ENCODE peak calls at places on chromosomes 4 and X, in six cellular contexts. L is aorta, G is HCT116, V is fibroblast of lung, A is prostate gland, J is GM23248. M is an unnamed sample. For H3K9me3 and H3K36me3, the result is how much of the 10 kb centered on the place peaks cover.

GRCh38 chr4:11842620-11843263 is 414.0 kb upstream of the HS3ST1 start:
- DNase-seq in G (no peak), L (no peak), A (no peak), V (no peak), J (no peak), M (no peak)

GRCh38 chr4:158856852-158857251 is 88.0 kb downstream of the FNIP2 start:
- DNase-seq in A (no peak), V (peak), J (peak), G (peak), L (no peak), M (no peak)

GRCh38 chrX:69387559-69388487 is 116.3 kb upstream of the NALF2 start:
- DNase-seq in V (peak), A (peak), J (peak), L (no peak), G (peak), M (peak)

GRCh38 chr4:38889143-38889542 is 21.5 kb downstream of the FAM114A1 start:
- DNase-seq in A (no peak), J (peak), L (no peak), G (peak), V (peak), M (no peak)

GRCh38 chr4:82784615-82785247 is 13.9 kb downstream of the SCD5 start:
- DNase-seq in J (peak), V (peak), L (no peak), A (no peak), G (no peak), M (no peak)

GRCh38 chr4:26141916-26142638 is 178.7 kb upstream of the RBPJ start:
- DNase-seq in A (peak), V (peak), G (no peak), J (peak), L (peak), M (no peak)

GRCh38 chr4:68906238-68907137 is 45.1 kb downstream of the UGT2A3 start:
- DNase-seq in A (peak), L (no peak), V (no peak), G (no peak), J (no peak), M (no peak)

GRCh38 chr4:126071346-126072333 is 756.9 kb downstream of the FAT4 start:
- DNase-seq in A (peak), L (no peak), J (peak), G (no peak), V (peak), M (no peak)

GRCh38 chrX:47218920-47219815 is 687 bp downstream of the CDK16 start:
- DNase-seq in A (no peak), J (peak), G (no peak), V (peak), L (peak), M (peak)

GRCh38 chrX:31580726-31581125 is 508.9 kb upstream of the FTHL17 start:
- DNase-seq in V (peak), L (no peak), G (no peak), J (peak), A (no peak), M (no peak)

GRCh38 chr4:78650106-78651021 is 98.8 kb downstream of the ANXA3 start:
- DNase-seq in L (no peak), A (peak), G (no peak), J (peak), V (peak), M (no peak)

GRCh38 chrX:151697537-151697936 is 2.3 kb downstream of the PRRG3 start:
- DNase-seq in L (no peak), V (no peak), G (no peak), J (peak), A (no peak), M (no peak)

GRCh38 chrX:153746359-153746758 is 17.7 kb upstream of the PLXNB3 start:
- DNase-seq in V (no peak), G (no peak), A (no peak), J (no peak), L (no peak), M (no peak)

GRCh38 chr4:95764961-95765360 is 74.9 kb upstream of the PDHA2 start:
- DNase-seq in V (no peak), L (no peak), A (no peak), J (no peak), G (no peak), M (no peak)

GRCh38 chr4:184310171-184310567 is 92.5 kb upstream of the ENPP6 start:
- DNase-seq in A (peak), G (no peak), L (peak), V (no peak), J (no peak), M (peak)

GRCh38 chrX:69277961-69278795 is 112.9 kb upstream of the PJA1 start:
- DNase-seq in A (no peak), V (no peak), L (no peak), J (no peak), G (no peak), M (no peak)

GRCh38 chr4:156109943-156110925 is 156.6 kb upstream of the CTSO start:
- DNase-seq in G (no peak), J (peak), V (no peak), L (no peak), A (peak), M (no peak)

GRCh38 chr4:105162123-105162796 is 15.6 kb downstream of the TET2 start:
- DNase-seq in G (no peak), L (no peak), V (no peak), J (no peak), A (no peak), M (no peak)

GRCh38 chr4:40594261-40595178 is 35.1 kb downstream of the RBM47 start:
- DNase-seq in L (no peak), J (peak), A (no peak), V (peak), G (no peak), M (no peak)

GRCh38 chr4:123671633-123672404 is 275.2 kb downstream of the SPRY1 start:
- DNase-seq in J (no peak), A (no peak), L (no peak), G (no peak), V (no peak), M (no peak)

GRCh38 chrX:131901581-131901980 is 121.5 kb upstream of the STK26 start:
- DNase-seq in V (no peak), J (no peak), L (no peak), G (no peak), A (no peak), M (no peak)

GRCh38 chr4:3291411-3291968 is 1.3 kb upstream of the RGS12 start:
- DNase-seq in J (no peak), G (no peak), V (no peak), L (no peak), A (peak), M (peak)

GRCh38 chr4:110618091-110619000 is 4.5 kb downstream of the PITX2 start:
- DNase-seq in J (no peak), G (no peak), A (no peak), L (no peak), V (no peak), M (no peak)

GRCh38 chr4:38320833-38321232 is 343.2 kb upstream of the KLF3 start:
- DNase-seq in L (no peak), V (no peak), A (no peak), J (no peak), G (no peak), M (no peak)

GRCh38 chr4:183563874-183564273 is 59.0 kb downstream of the ING2 start:
- DNase-seq in A (no peak), J (peak), L (no peak), G (no peak), V (peak), M (no peak)

GRCh38 chr4:166309286-166309685 is 436.2 kb downstream of the TLL1 start:
- DNase-seq in G (no peak), L (no peak), J (no peak), V (no peak), A (no peak), M (no peak)

GRCh38 chrX:34956915-34957314 is 14.3 kb downstream of the FAM47B start:
- DNase-seq in L (no peak), V (peak), G (no peak), J (peak), A (no peak), M (no peak)

GRCh38 chrX:112235547-112235946 is 153.0 kb upstream of the TRPC5 start:
- DNase-seq in A (peak), J (no peak), L (no peak), G (no peak), V (no peak), M (no peak)

GRCh38 chrX:48468693-48469691 is 1.1 kb downstream of the SLC38A5 start:
- DNase-seq in V (peak), L (no peak), G (no peak), J (no peak), A (no peak), M (peak)

GRCh38 chrX:102610905-102611304 is 11.6 kb downstream of the ARMCX5 start:
- DNase-seq in G (no peak), J (no peak), L (no peak), V (no peak), A (no peak), M (no peak)

GRCh38 chr4:102008711-102009110 is 218.2 kb downstream of the BANK1 start:
- DNase-seq in G (no peak), A (no peak), V (peak), L (no peak), J (no peak), M (no peak)

GRCh38 chr4:24979554-24979953 is 51.2 kb downstream of the LGI2 start:
- DNase-seq in A (no peak), J (peak), G (no peak), V (no peak), L (peak), M (peak)

GRCh38 chrX:130694983-130695382 is 208.0 kb downstream of the ENOX2 start:
- DNase-seq in G (no peak), J (no peak), L (no peak), A (no peak), V (no peak), M (no peak)

GRCh38 chrX:103155201-103155600 is 59.7 kb upstream of the BEX4 start:
- DNase-seq in L (no peak), A (no peak), V (peak), J (peak), G (no peak), M (no peak)

GRCh38 chr4:8200302-8200975 is 1.3 kb downstream of the SH3TC1 start:
- DNase-seq in G (no peak), V (peak), L (peak), J (no peak), A (peak), M (no peak)

GRCh38 chr4:31649878-31650277 is 929.7 kb downstream of the PCDH7 start:
- DNase-seq in V (no peak), A (no peak), G (no peak), J (no peak), L (no peak), M (no peak)

GRCh38 chrX:56289449-56289848 is 57.3 kb downstream of the KLF8 start:
- DNase-seq in G (no peak), V (no peak), L (no peak), J (no peak), A (no peak), M (no peak)
- H3K9me3 ChIP-seq in G (under half), V (under half), L (under half), J (under half), A (under half), M (under half)

GRCh38 chr4:122331195-122331594 is 47.6 kb upstream of the ADAD1 start:
- DNase-seq in A (peak), V (no peak), G (no peak), J (no peak), L (no peak), M (no peak)
- H3K36me3 ChIP-seq in A (under half), V (under half), G (under half), J (under half), L (under half), M (under half)

GRCh38 chr4:4720671-4721070 is 138.8 kb upstream of the MSX1 start:
- DNase-seq in G (no peak), V (no peak), A (no peak), J (no peak), L (no peak), M (no peak)

GRCh38 chr4:4727536-4727935 is 131.9 kb upstream of the MSX1 start:
- DNase-seq in L (no peak), J (no peak), G (no peak), V (no peak), A (no peak), M (no peak)

GRCh38 chr4:4721636-4722035 is 137.8 kb upstream of the MSX1 start:
- DNase-seq in L (no peak), G (no peak), J (no peak), A (no peak), V (no peak), M (no peak)

GRCh38 chr4:4730214-4730613 is 129.3 kb upstream of the MSX1 start:
- DNase-seq in L (no peak), V (no peak), G (no peak), A (no peak), J (peak), M (no peak)

DNA sequence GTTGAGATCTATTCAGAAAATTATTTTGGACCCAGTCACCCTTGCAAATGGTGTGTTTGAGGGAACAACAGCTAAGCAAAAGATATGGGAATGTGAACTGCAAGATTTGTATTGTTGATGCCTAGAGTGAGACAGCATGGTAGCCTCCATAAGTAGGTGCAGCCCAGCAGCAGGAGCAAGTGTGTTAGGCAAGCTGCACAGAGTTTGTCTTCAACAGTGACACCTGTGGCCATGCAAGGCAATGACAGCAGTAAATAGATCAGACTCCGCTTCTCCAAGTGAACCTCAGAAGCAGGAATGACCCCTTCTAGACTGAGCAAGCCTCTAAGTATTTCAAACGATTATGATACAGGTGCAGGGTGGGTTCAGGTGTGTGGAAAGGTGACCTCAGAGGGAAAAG is 133.4 kb upstream of the MSX1 start:
- DNase-seq in A (no peak), G (peak), L (no peak), V (no peak), J (no peak), M (no peak)
- H3K9me3 ChIP-seq in A (under half), G (under half), L (under half), V (under half), J (under half), M (under half)

GRCh38 chrX:16750136-16750535 is 30.7 kb downstream of the SYAP1 start:
- DNase-seq in J (no peak), G (no peak), V (no peak), A (no peak), L (no peak), M (no peak)

GRCh38 chrX:16745102-16745501 is 25.7 kb downstream of the SYAP1 start:
- DNase-seq in J (no peak), G (no peak), A (no peak), V (no peak), L (no peak), M (no peak)

GRCh38 chrX:16743604-16744325 is 24.4 kb downstream of the SYAP1 start:
- DNase-seq in J (peak), A (no peak), V (peak), L (no peak), G (no peak), M (no peak)

GRCh38 chrX:16745659-16746058 is 26.2 kb downstream of the SYAP1 start:
- DNase-seq in G (no peak), A (no peak), J (no peak), L (no peak), V (no peak), M (no peak)

GRCh38 chrX:16748425-16748824 is 29.0 kb downstream of the SYAP1 start:
- DNase-seq in V (no peak), G (no peak), A (no peak), J (no peak), L (no peak), M (no peak)
- H3K36me3 ChIP-seq in V (under half), G (under half), A (under half), J (under half), L (under half), M (under half)

GRCh38 chr4:492412-492811 is 6.5 kb downstream of the ZNF721 start:
- DNase-seq in J (no peak), A (no peak), L (no peak), G (no peak), V (no peak), M (no peak)
- H3K9me3 ChIP-seq in J (under half), A (under half), L (under half), G (under half), V (under half), M (under half)

M was measured in colonic mucosa.